ENCODE peak calls at places on chromosome 21, in four cellular contexts. One of them, this sample, is unnamed.

GRCh38 chr21:38861006-38861405 is 55.3 kb downstream of the ETS2 start:
- DNase-seq in GM12878: no peak
- DNase-seq in H1: no peak
- DNase-seq in HCT116: no peak
- DNase-seq in this sample: no peak

GRCh38 chr21:34302496-34302895 is 61.3 kb upstream of the KCNE2 start:
- DNase-seq in GM12878: no peak
- DNase-seq in H1: no peak
- DNase-seq in HCT116: no peak
- DNase-seq in this sample: no peak

GRCh38 chr21:41993744-41994143 is 16.4 kb downstream of the ZBTB21 start:
- DNase-seq in GM12878: no peak
- DNase-seq in H1: no peak
- DNase-seq in HCT116: no peak
- DNase-seq in this sample: no peak

GRCh38 chr21:29164330-29164942 is 34.0 kb downstream of the MAP3K7CL start:
- DNase-seq in GM12878: no peak
- DNase-seq in H1: no peak
- DNase-seq in HCT116: peak; percentile 69
- DNase-seq in this sample: no peak

GRCh38 chr21:42272984-42273600 is 42.1 kb downstream of the TFF3 start:
- DNase-seq in GM12878: no peak
- DNase-seq in H1: no peak
- DNase-seq in HCT116: no peak
- DNase-seq in this sample: no peak

GRCh38 chr21:26965567-26966359 is 1.1 kb downstream of the ADAMTS5 start:
- DNase-seq in GM12878: no peak
- DNase-seq in H1: no peak
- DNase-seq in HCT116: no peak
- DNase-seq in this sample: no peak

GRCh38 chr21:22842875-22843274 is 1844.7 kb downstream of the NCAM2 start:
- DNase-seq in GM12878: no peak
- DNase-seq in H1: no peak
- DNase-seq in HCT116: no peak
- DNase-seq in this sample: no peak

GRCh38 chr21:31236528-31236927 is 107.5 kb downstream of the TIAM1 start:
- DNase-seq in GM12878: no peak
- DNase-seq in H1: no peak
- DNase-seq in HCT116: no peak
- DNase-seq in this sample: no peak

GRCh38 chr21:30072496-30072895 is 94.1 kb downstream of the CLDN17 start:
- DNase-seq in GM12878: no peak
- DNase-seq in H1: peak; percentile 68
- DNase-seq in HCT116: no peak
- DNase-seq in this sample: no peak

GRCh38 chr21:28429161-28429560 is 563.5 kb downstream of the LTN1 start:
- DNase-seq in GM12878: no peak
- DNase-seq in H1: no peak
- DNase-seq in HCT116: no peak
- DNase-seq in this sample: no peak

GRCh38 chr21:38839683-38840286 is 34.1 kb downstream of the ETS2 start:
- DNase-seq in GM12878: no peak
- DNase-seq in H1: no peak
- DNase-seq in HCT116: peak; percentile 21
- DNase-seq in this sample: no peak

GRCh38 chr21:31151156-31151555 is 112.9 kb upstream of the KRTAP19-8 start:
- DNase-seq in GM12878: no peak
- DNase-seq in H1: no peak
- DNase-seq in HCT116: no peak
- DNase-seq in this sample: no peak

GRCh38 chr21:28781602-28782274 is 210.9 kb downstream of the LTN1 start:
- DNase-seq in GM12878: no peak
- DNase-seq in H1: no peak
- DNase-seq in HCT116: peak; percentile 6
- DNase-seq in this sample: peak; percentile 22

GRCh38 chr21:34999397-34999941 is 49.6 kb downstream of the RUNX1 start:
- DNase-seq in GM12878: no peak
- DNase-seq in H1: no peak
- DNase-seq in HCT116: no peak
- DNase-seq in this sample: no peak

GRCh38 chr21:38247738-38248509 is 8.9 kb upstream of the KCNJ15 start:
- DNase-seq in GM12878: no peak
- DNase-seq in H1: no peak
- DNase-seq in HCT116: no peak
- DNase-seq in this sample: no peak

GRCh38 chr21:42401820-42402251 is 1.9 kb upstream of the UBASH3A start:
- DNase-seq in GM12878: no peak
- DNase-seq in H1: no peak
- DNase-seq in HCT116: no peak
- DNase-seq in this sample: no peak

GRCh38 chr21:42161957-42162681 is 56.8 kb upstream of the ABCG1 start:
- DNase-seq in GM12878: no peak
- DNase-seq in H1: no peak
- DNase-seq in HCT116: no peak
- DNase-seq in this sample: no peak

GRCh38 chr21:28554660-28555475 is 437.8 kb downstream of the LTN1 start:
- DNase-seq in GM12878: no peak
- DNase-seq in H1: no peak
- DNase-seq in HCT116: no peak
- DNase-seq in this sample: no peak

GRCh38 chr21:41283211-41283818 is 33.3 kb upstream of the FAM3B start:
- DNase-seq in GM12878: peak; percentile 61
- DNase-seq in H1: no peak
- DNase-seq in HCT116: peak; percentile 39
- DNase-seq in this sample: peak; percentile 62

GRCh38 chr21:35578350-35578782 is 482.0 kb downstream of the SETD4 start:
- DNase-seq in GM12878: no peak
- DNase-seq in H1: no peak
- DNase-seq in HCT116: no peak
- DNase-seq in this sample: no peak

GRCh38 chr21:39282911-39283310 is 30.5 kb downstream of the BRWD1 start:
- DNase-seq in GM12878: no peak
- DNase-seq in H1: no peak
- DNase-seq in HCT116: no peak
- DNase-seq in this sample: no peak

GRCh38 chr21:27464643-27465042 is 497.8 kb upstream of the ADAMTS5 start:
- DNase-seq in GM12878: no peak
- DNase-seq in H1: no peak
- DNase-seq in HCT116: no peak
- DNase-seq in this sample: no peak

GRCh38 chr21:23281917-23282316 is 2283.7 kb downstream of the NCAM2 start:
- DNase-seq in GM12878: no peak
- DNase-seq in H1: no peak
- DNase-seq in HCT116: no peak
- DNase-seq in this sample: no peak

GRCh38 chr21:28767523-28767922 is 225.2 kb downstream of the LTN1 start:
- DNase-seq in GM12878: no peak
- DNase-seq in H1: no peak
- DNase-seq in HCT116: no peak
- DNase-seq in this sample: no peak

GRCh38 chr21:21921410-21922232 is 923.4 kb downstream of the NCAM2 start:
- DNase-seq in GM12878: no peak
- DNase-seq in H1: no peak
- DNase-seq in HCT116: no peak
- DNase-seq in this sample: peak; percentile 13

GRCh38 chr21:39014751-39015150 is 168.5 kb downstream of the PSMG1 start:
- DNase-seq in GM12878: no peak
- DNase-seq in H1: no peak
- DNase-seq in HCT116: no peak
- DNase-seq in this sample: no peak

GRCh38 chr21:42381347-42381984 is 14.4 kb downstream of the TMPRSS3 start:
- DNase-seq in GM12878: no peak
- DNase-seq in H1: no peak
- DNase-seq in HCT116: peak; percentile 59
- DNase-seq in this sample: no peak

GRCh38 chr21:40516336-40516735 is 330.6 kb downstream of the DSCAM start:
- DNase-seq in GM12878: no peak
- DNase-seq in H1: no peak
- DNase-seq in HCT116: no peak
- DNase-seq in this sample: no peak

GRCh38 chr21:26624983-26625519 is 52.0 kb upstream of the CYYR1 start:
- DNase-seq in GM12878: no peak
- DNase-seq in H1: no peak
- DNase-seq in HCT116: no peak
- DNase-seq in this sample: no peak

GRCh38 chr21:19844334-19844733 is 1153.9 kb upstream of the NCAM2 start:
- DNase-seq in GM12878: no peak
- DNase-seq in H1: no peak
- DNase-seq in HCT116: no peak
- DNase-seq in this sample: no peak

GRCh38 chr21:35587841-35588390 is 472.4 kb downstream of the SETD4 start:
- DNase-seq in GM12878: no peak
- DNase-seq in H1: no peak
- DNase-seq in HCT116: no peak
- DNase-seq in this sample: no peak

GRCh38 chr21:38798481-38798882 is 7.2 kb upstream of the ETS2 start:
- DNase-seq in GM12878: no peak
- DNase-seq in H1: no peak
- DNase-seq in HCT116: peak; percentile 87
- DNase-seq in this sample: peak; percentile 79

GRCh38 chr21:25733859-25734653 is 648 bp downstream of the ATP5PF start:
- DNase-seq in GM12878: no peak
- DNase-seq in H1: no peak
- DNase-seq in HCT116: no peak
- DNase-seq in this sample: peak; percentile 65

GRCh38 chr21:33022489-33022827 is 3.3 kb upstream of the OLIG2 start:
- DNase-seq in GM12878: no peak
- DNase-seq in H1: no peak
- DNase-seq in HCT116: no peak
- DNase-seq in this sample: no peak

GRCh38 chr21:33022828-33023573 is 2.7 kb upstream of the OLIG2 start:
- DNase-seq in GM12878: no peak
- DNase-seq in H1: no peak
- DNase-seq in HCT116: no peak
- DNase-seq in this sample: no peak

GRCh38 chr21:33021150-33021549 is 4.6 kb upstream of the OLIG2 start:
- DNase-seq in GM12878: no peak
- DNase-seq in H1: no peak
- DNase-seq in HCT116: no peak
- DNase-seq in this sample: no peak

GRCh38 chr21:33020558-33021100 is 5.1 kb upstream of the OLIG2 start:
- DNase-seq in GM12878: no peak
- DNase-seq in H1: no peak
- DNase-seq in HCT116: no peak
- DNase-seq in this sample: no peak

DNA sequence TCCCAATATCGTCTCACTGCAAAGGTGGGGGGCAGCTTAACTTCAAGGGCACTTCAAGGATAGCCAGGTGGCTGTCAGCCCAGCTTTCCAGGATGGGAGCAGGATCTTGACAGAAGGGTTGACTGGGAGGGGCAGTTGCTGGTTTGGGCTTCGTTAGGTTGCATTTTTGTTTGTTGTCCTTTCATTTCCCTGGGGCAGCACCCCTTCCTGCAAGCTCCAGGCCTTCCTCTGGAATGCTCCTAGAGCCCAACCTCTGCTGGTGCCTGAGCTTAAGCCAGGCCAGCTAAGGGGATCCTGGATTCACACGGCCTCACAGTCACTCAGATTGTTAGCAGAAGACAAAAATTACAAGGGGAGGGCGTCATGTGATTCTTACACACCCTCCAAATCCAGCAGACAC is 4.1 kb upstream of the OLIG2 start:
- DNase-seq in GM12878: no peak
- DNase-seq in H1: no peak
- DNase-seq in HCT116: no peak
- DNase-seq in this sample: no peak
- TF ChIP-seq EGR1 in GM12878: no peak
- TF ChIP-seq EGR1 in H1: no peak
- TF ChIP-seq EGR1 in HCT116: no peak
- TF ChIP-seq EGR1 in this sample: no peak

GRCh38 chr21:33155005-33155404 is 74.7 kb upstream of the IFNAR2 start:
- DNase-seq in GM12878: no peak
- DNase-seq in H1: no peak
- DNase-seq in HCT116: no peak
- DNase-seq in this sample: no peak

GRCh38 chr21:33157303-33157702 is 72.4 kb upstream of the IFNAR2 start:
- DNase-seq in GM12878: no peak
- DNase-seq in H1: no peak
- DNase-seq in HCT116: no peak
- DNase-seq in this sample: no peak

GRCh38 chr21:33149166-33149565 is 79.2 kb downstream of the OLIG1 start:
- DNase-seq in GM12878: no peak
- DNase-seq in H1: no peak
- DNase-seq in HCT116: no peak
- DNase-seq in this sample: no peak

GRCh38 chr21:33155457-33155856 is 74.3 kb upstream of the IFNAR2 start:
- DNase-seq in GM12878: no peak
- DNase-seq in H1: no peak
- DNase-seq in HCT116: no peak
- DNase-seq in this sample: no peak

GRCh38 chr21:33152228-33153130 is 77.3 kb upstream of the IFNAR2 start:
- DNase-seq in GM12878: no peak
- DNase-seq in H1: no peak
- DNase-seq in HCT116: no peak
- DNase-seq in this sample: no peak
- TF ChIP-seq EGR1 in GM12878: no peak
- TF ChIP-seq EGR1 in H1: no peak
- TF ChIP-seq EGR1 in HCT116: no peak
- TF ChIP-seq EGR1 in this sample: no peak

GRCh38 chr21:43824250-43824882 is 35.0 kb downstream of the RRP1 start:
- DNase-seq in GM12878: no peak
- DNase-seq in H1: no peak
- DNase-seq in HCT116: no peak
- DNase-seq in this sample: no peak
- TF ChIP-seq EGR1 in GM12878: no peak
- TF ChIP-seq EGR1 in H1: no peak
- TF ChIP-seq EGR1 in HCT116: no peak
- TF ChIP-seq EGR1 in this sample: peak; percentile 42

GRCh38 chr21:16532841-16533240 is 803.1 kb downstream of the USP25 start:
- DNase-seq in GM12878: no peak
- DNase-seq in H1: no peak
- DNase-seq in HCT116: no peak
- DNase-seq in this sample: no peak

GRCh38 chr21:16536661-16537359 is 807.0 kb downstream of the USP25 start:
- DNase-seq in GM12878: no peak
- DNase-seq in H1: no peak
- DNase-seq in HCT116: no peak
- DNase-seq in this sample: no peak

GRCh38 chr21:16534408-16535099 is 804.8 kb downstream of the USP25 start:
- DNase-seq in GM12878: no peak
- DNase-seq in H1: no peak
- DNase-seq in HCT116: no peak
- DNase-seq in this sample: no peak

GRCh38 chr21:16533692-16534407 is 804.1 kb downstream of the USP25 start:
- DNase-seq in GM12878: no peak
- DNase-seq in H1: no peak
- DNase-seq in HCT116: no peak
- DNase-seq in this sample: no peak

DNA sequence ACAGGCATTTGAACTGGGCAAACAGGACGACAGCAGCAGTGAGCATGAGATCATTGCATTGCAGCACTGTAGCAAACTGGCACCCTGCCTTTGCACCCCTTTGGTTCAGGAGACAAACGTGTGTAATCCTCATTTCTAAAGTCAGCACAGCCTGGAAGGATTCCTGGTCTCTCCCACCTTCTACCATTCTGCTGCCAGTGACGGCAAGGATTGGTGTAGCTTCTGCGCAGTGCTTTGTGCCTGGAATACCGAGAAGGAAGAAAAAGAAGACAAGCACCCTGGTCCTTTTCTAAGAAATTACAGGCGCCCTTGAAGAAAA is 805.3 kb downstream of the USP25 start:
- DNase-seq in GM12878: no peak
- DNase-seq in H1: no peak
- DNase-seq in HCT116: no peak
- DNase-seq in this sample: no peak
- TF ChIP-seq EGR1 in GM12878: no peak
- TF ChIP-seq EGR1 in H1: no peak
- TF ChIP-seq EGR1 in HCT116: no peak
- TF ChIP-seq EGR1 in this sample: no peak